ENCODE peak calls at places on chromosomes 2 and 18, in four cellular contexts. A is pancreas, H is HCT116, B is psoas muscle. K is an unnamed sample.

GRCh38 chr2:127641846-127642510 is 4.0 kb upstream of the GPR17 start:
- DNase-seq in A (no peak), H (no peak), B (no peak), K (no peak)

GRCh38 chr2:104658840-104659591 is 194.9 kb upstream of the POU3F3 start:
- DNase-seq in A (no peak), H (no peak), B (peak; percentile 48), K (no peak)

GRCh38 chr18:9249254-9249653 is 85.3 kb upstream of the TWSG1 start:
- DNase-seq in A (no peak), H (no peak), B (no peak), K (no peak)

GRCh38 chr2:131724019-131724418 is 196.3 kb downstream of the CCDC74A start:
- DNase-seq in A (no peak), H (no peak), B (no peak), K (no peak)

GRCh38 chr18:48711651-48712486 is 173.0 kb downstream of the CTIF start:
- DNase-seq in A (no peak), H (peak; percentile 21), B (peak; percentile 59), K (peak; percentile 83)

GRCh38 chr2:69032336-69032735 is 19.4 kb downstream of the ANTXR1 start:
- DNase-seq in A (no peak), H (no peak), B (no peak), K (no peak)

GRCh38 chr2:68653538-68653982 is 10.2 kb downstream of the PROKR1 start:
- DNase-seq in A (no peak), H (no peak), B (no peak), K (no peak)

GRCh38 chr2:208042041-208042440 is 16.7 kb upstream of the PLEKHM3 start:
- DNase-seq in A (no peak), H (no peak), B (no peak), K (peak; percentile 41)

GRCh38 chr2:37920570-37920969 is 4.5 kb upstream of the RMDN2 start:
- DNase-seq in A (no peak), H (no peak), B (no peak), K (no peak)

GRCh38 chr18:59927246-59927825 is 27.5 kb downstream of the PMAIP1 start:
- DNase-seq in A (no peak), H (no peak), B (no peak), K (no peak)

GRCh38 chr2:64017811-64018714 is 1.2 kb downstream of the VPS54 start:
- DNase-seq in A (no peak), H (no peak), B (no peak), K (peak; percentile 18)

GRCh38 chr2:105455488-105455991 is 56.7 kb upstream of the FHL2 start:
- DNase-seq in A (peak; percentile 10), H (peak; percentile 95), B (peak; percentile 81), K (peak; percentile 97)

GRCh38 chr18:499351-500229 is 911 bp downstream of the COLEC12 start:
- DNase-seq in A (no peak), H (no peak), B (no peak), K (peak; percentile 56)

GRCh38 chr18:58348517-58348916 is 280.4 kb downstream of the ALPK2 start:
- DNase-seq in A (no peak), H (no peak), B (no peak), K (no peak)

GRCh38 chr2:75622500-75622899 is 24.1 kb upstream of the MRPL19 start:
- DNase-seq in A (no peak), H (no peak), B (no peak), K (no peak)

GRCh38 chr2:188068093-188068492 is 223.6 kb upstream of the GULP1 start:
- DNase-seq in A (no peak), H (no peak), B (no peak), K (no peak)

GRCh38 chr2:133791191-133791590 is 222.9 kb upstream of the NCKAP5 start:
- DNase-seq in A (no peak), H (no peak), B (no peak), K (peak; percentile 72)

GRCh38 chr18:7748252-7749000 is 181.3 kb downstream of the PTPRM start:
- DNase-seq in A (no peak), H (no peak), B (no peak), K (no peak)

GRCh38 chr18:23207191-23207955 is 72.1 kb downstream of the CABLES1 start:
- DNase-seq in A (no peak), H (peak; percentile 8), B (no peak), K (no peak)

GRCh38 chr2:112636605-112637288 is 9.0 kb upstream of the SLC20A1 start:
- DNase-seq in A (no peak), H (no peak), B (no peak), K (no peak)

GRCh38 chr2:159071190-159071915 is 102.9 kb downstream of the TANC1 start:
- DNase-seq in A (no peak), H (no peak), B (no peak), K (peak; percentile 60)

GRCh38 chr2:13666582-13667414 is 950.1 kb downstream of the TRIB2 start:
- DNase-seq in A (no peak), H (no peak), B (no peak), K (no peak)

GRCh38 chr2:226788881-226789485 is 10.6 kb downstream of the IRS1 start:
- DNase-seq in A (no peak), H (no peak), B (no peak), K (no peak)

GRCh38 chr2:197615033-197615652 is 60.2 kb downstream of the RFTN2 start:
- DNase-seq in A (no peak), H (peak; percentile 18), B (no peak), K (no peak)

GRCh38 chr2:219569635-219570034 is 1.7 kb downstream of the OBSL1 start:
- DNase-seq in A (no peak), H (no peak), B (no peak), K (no peak)

GRCh38 chr2:242075163-242075562 is 205.6 kb downstream of the RTP5 start:
- DNase-seq in A (no peak), H (peak; percentile 43), B (no peak), K (peak; percentile 67)

GRCh38 chr2:11514081-11514730 is 19.6 kb upstream of the GREB1 start:
- DNase-seq in A (no peak), H (no peak), B (no peak), K (no peak)

GRCh38 chr2:36478332-36478738 is 119.6 kb downstream of the FEZ2 start:
- DNase-seq in A (no peak), H (peak; percentile 21), B (peak; percentile 47), K (peak; percentile 71)

GRCh38 chr18:62030091-62030985 is 137.5 kb upstream of the RNF152 start:
- DNase-seq in A (no peak), H (no peak), B (no peak), K (peak; percentile 19)

GRCh38 chr2:31802711-31803110 is 208.1 kb downstream of the MEMO1 start:
- DNase-seq in A (no peak), H (no peak), B (no peak), K (no peak)

GRCh38 chr2:37020212-37020886 is 54.0 kb upstream of the STRN start:
- DNase-seq in A (peak; percentile 56), H (no peak), B (peak; percentile 87), K (peak; percentile 89)

GRCh38 chr2:172046080-172046678 is 39.1 kb upstream of the DLX1 start:
- DNase-seq in A (no peak), H (no peak), B (no peak), K (no peak)

GRCh38 chr2:206084468-206084869 is 1.5 kb downstream of the INO80D start:
- DNase-seq in A (peak; percentile 40), H (peak; percentile 73), B (peak; percentile 80), K (peak; percentile 84)

GRCh38 chr2:101197215-101197745 is 46.1 kb upstream of the TBC1D8 start:
- DNase-seq in A (no peak), H (no peak), B (no peak), K (no peak)

GRCh38 chr2:62724886-62725711 is 19.6 kb downstream of the EHBP1 start:
- DNase-seq in A (peak; percentile 16), H (peak; percentile 22), B (no peak), K (no peak)

GRCh38 chr2:167212054-167212648 is 323.9 kb downstream of the XIRP2 start:
- DNase-seq in A (peak; percentile 42), H (peak; percentile 10), B (no peak), K (no peak)

GRCh38 chr2:20185176-20186022 is 39.5 kb downstream of the SDC1 start:
- DNase-seq in A (no peak), H (no peak), B (peak; percentile 30), K (no peak)

GRCh38 chr2:217816396-217816869 is 186.4 kb downstream of the TNS1 start:
- DNase-seq in A (no peak), H (no peak), B (peak; percentile 79), K (peak; percentile 36)

GRCh38 chr2:214465386-214466146 is 54.7 kb downstream of the VWC2L start:
- DNase-seq in A (no peak), H (no peak), B (no peak), K (peak; percentile 37)

K was measured in AG08395.